ENCODE peak calls at places on chromosomes 11 and 22, in five cellular contexts. One of them, this sample, is unnamed.
A peak's percentile ranks its signal among the peaks of the same experiment; 100 is the strongest.

GRCh38 chr22:36208162-36208765 is 6.7 kb upstream of the APOL4 start:
- DNase-seq in astrocyte of the cerebellum: no peak
- DNase-seq in effector memory CD4-positive, alpha-beta T cell: no peak
- DNase-seq in myocyte: no peak
- DNase-seq in RCC 7860: no peak
- DNase-seq in this sample: no peak

GRCh38 chr11:113674397-113674685 is 31.8 kb downstream of the TMPRSS5 start:
- DNase-seq in myocyte: no peak
- DNase-seq in astrocyte of the cerebellum: no peak
- DNase-seq in effector memory CD4-positive, alpha-beta T cell: no peak
- DNase-seq in RCC 7860: no peak
- DNase-seq in this sample: no peak

GRCh38 chr11:12319734-12320387 is 57.5 kb upstream of the PARVA start:
- DNase-seq in effector memory CD4-positive, alpha-beta T cell: no peak
- DNase-seq in myocyte: no peak
- DNase-seq in astrocyte of the cerebellum: no peak
- DNase-seq in RCC 7860: no peak
- DNase-seq in this sample: no peak

GRCh38 chr22:45916515-45916914 is 60.4 kb downstream of the WNT7B start:
- DNase-seq in myocyte: no peak
- DNase-seq in RCC 7860: peak; percentile 82
- DNase-seq in astrocyte of the cerebellum: no peak
- DNase-seq in effector memory CD4-positive, alpha-beta T cell: no peak
- DNase-seq in this sample: no peak

GRCh38 chr11:131977854-131978253 is 607.4 kb downstream of the NTM start:
- DNase-seq in myocyte: peak; percentile 84
- DNase-seq in RCC 7860: peak; percentile 83
- DNase-seq in astrocyte of the cerebellum: peak; percentile 62
- DNase-seq in effector memory CD4-positive, alpha-beta T cell: no peak
- DNase-seq in this sample: no peak

GRCh38 chr11:83663446-83663845 is 377.3 kb upstream of the CCDC90B start:
- DNase-seq in astrocyte of the cerebellum: no peak
- DNase-seq in myocyte: no peak
- DNase-seq in RCC 7860: no peak
- DNase-seq in effector memory CD4-positive, alpha-beta T cell: no peak
- DNase-seq in this sample: no peak

GRCh38 chr11:1640076-1640946 is 10.7 kb downstream of the KRTAP5-5 start:
- DNase-seq in myocyte: peak; percentile 27
- DNase-seq in RCC 7860: no peak
- DNase-seq in astrocyte of the cerebellum: no peak
- DNase-seq in effector memory CD4-positive, alpha-beta T cell: no peak
- DNase-seq in this sample: peak; percentile 80

GRCh38 chr11:134532921-134533421 is 120.9 kb upstream of the B3GAT1 start:
- DNase-seq in RCC 7860: no peak
- DNase-seq in myocyte: no peak
- DNase-seq in effector memory CD4-positive, alpha-beta T cell: no peak
- DNase-seq in astrocyte of the cerebellum: no peak
- DNase-seq in this sample: no peak

GRCh38 chr11:2655320-2655719 is 44.5 kb downstream of the KCNQ1OT1 start:
- DNase-seq in effector memory CD4-positive, alpha-beta T cell: no peak
- DNase-seq in astrocyte of the cerebellum: no peak
- DNase-seq in RCC 7860: no peak
- DNase-seq in myocyte: no peak
- DNase-seq in this sample: no peak

GRCh38 chr11:34408580-34409172 is 30.1 kb upstream of the CAT start:
- DNase-seq in myocyte: no peak
- DNase-seq in astrocyte of the cerebellum: no peak
- DNase-seq in RCC 7860: no peak
- DNase-seq in effector memory CD4-positive, alpha-beta T cell: no peak
- DNase-seq in this sample: no peak

GRCh38 chr11:128026596-128026995 is 560.8 kb downstream of the ETS1 start:
- DNase-seq in astrocyte of the cerebellum: peak; percentile 37
- DNase-seq in effector memory CD4-positive, alpha-beta T cell: no peak
- DNase-seq in myocyte: peak; percentile 64
- DNase-seq in RCC 7860: peak; percentile 89
- DNase-seq in this sample: no peak

GRCh38 chr22:29907753-29908515 is 25.0 kb downstream of the MTMR3 start:
- DNase-seq in RCC 7860: peak; percentile 90
- DNase-seq in effector memory CD4-positive, alpha-beta T cell: no peak
- DNase-seq in astrocyte of the cerebellum: peak; percentile 99
- DNase-seq in myocyte: peak; percentile 92
- DNase-seq in this sample: no peak

GRCh38 chr11:43825217-43825816 is 55.3 kb upstream of the ALKBH3 start:
- DNase-seq in RCC 7860: no peak
- DNase-seq in effector memory CD4-positive, alpha-beta T cell: no peak
- DNase-seq in myocyte: peak; percentile 41
- DNase-seq in astrocyte of the cerebellum: peak; percentile 18
- DNase-seq in this sample: no peak

GRCh38 chr11:1869427-1870325 is 16.8 kb downstream of the LSP1 start:
- DNase-seq in myocyte: peak; percentile 71
- DNase-seq in effector memory CD4-positive, alpha-beta T cell: no peak
- DNase-seq in astrocyte of the cerebellum: no peak
- DNase-seq in RCC 7860: no peak
- DNase-seq in this sample: no peak

GRCh38 chr22:19060356-19061009 is 61.7 kb downstream of the DGCR2 start:
- DNase-seq in effector memory CD4-positive, alpha-beta T cell: no peak
- DNase-seq in myocyte: no peak
- DNase-seq in RCC 7860: no peak
- DNase-seq in astrocyte of the cerebellum: peak; percentile 27
- DNase-seq in this sample: no peak

GRCh38 chr11:78930810-78931209 is 356.1 kb upstream of the NARS2 start:
- DNase-seq in RCC 7860: no peak
- DNase-seq in astrocyte of the cerebellum: no peak
- DNase-seq in myocyte: no peak
- DNase-seq in effector memory CD4-positive, alpha-beta T cell: no peak
- DNase-seq in this sample: no peak

GRCh38 chr11:87428266-87428665 is 390.5 kb downstream of the TMEM135 start:
- DNase-seq in effector memory CD4-positive, alpha-beta T cell: no peak
- DNase-seq in RCC 7860: no peak
- DNase-seq in myocyte: no peak
- DNase-seq in astrocyte of the cerebellum: no peak
- DNase-seq in this sample: no peak

This sample was measured in ecto neural progenitor cell.